ENCODE peak calls at places on chromosomes 2 and 18, in eight cellular contexts. R is heart left ventricle, A is endothelial cell, P is RCC 7860, J is non-pigmented ciliary epithelial cell, C is thoracic aorta, X is M059J, K is SW480. S is an unnamed sample.

GRCh38 chr18:812673-813404 is 797 bp upstream of the YES1 start:
- DNase-seq in R (peak; percentile 79), A (peak; percentile 66), P (peak; percentile 45), J (peak; percentile 40), C (peak; percentile 65), X (peak; percentile 89), K (peak; percentile 65), S (no peak)

GRCh38 chr2:236631361-236632291 is 62.0 kb downstream of the ACKR3 start:
- DNase-seq in R (peak; percentile 54), A (no peak), P (no peak), J (no peak), C (no peak), X (no peak), K (no peak), S (no peak)

GRCh38 chr2:17573085-17573805 is 32.7 kb downstream of the VSNL1 start:
- DNase-seq in R (no peak), A (no peak), P (no peak), J (no peak), C (no peak), X (peak; percentile 14), K (peak; percentile 60), S (no peak)

GRCh38 chr2:40668435-40668834 is 216.5 kb upstream of the SLC8A1 start:
- DNase-seq in R (no peak), A (no peak), P (no peak), J (no peak), C (no peak), X (no peak), K (no peak), S (no peak)

GRCh38 chr18:26978812-26979341 is 113.4 kb upstream of the AQP4 start:
- DNase-seq in R (no peak), A (no peak), P (no peak), J (no peak), C (no peak), X (peak; percentile 9), K (no peak), S (no peak)

GRCh38 chr2:15588329-15588919 is 3.2 kb upstream of the DDX1 start:
- DNase-seq in R (peak; percentile 28), A (peak; percentile 80), P (peak; percentile 13), J (peak; percentile 31), C (no peak), X (peak; percentile 61), K (peak; percentile 60), S (peak; percentile 3)

GRCh38 chr2:110099471-110100225 is 16.0 kb downstream of the MALL start:
- DNase-seq in R (no peak), A (no peak), P (no peak), J (no peak), C (no peak), X (no peak), K (no peak), S (no peak)

GRCh38 chr2:239612133-239612532 is 211.3 kb upstream of the HDAC4 start:
- DNase-seq in R (peak; percentile 8), A (no peak), P (no peak), J (no peak), C (no peak), X (no peak), K (no peak), S (no peak)

GRCh38 chr2:241862093-241862492 is 3.4 kb upstream of the PDCD1 start:
- DNase-seq in R (no peak), A (no peak), P (no peak), J (no peak), C (no peak), X (no peak), K (no peak), S (no peak)

GRCh38 chr2:233817305-233817980 is 36.9 kb downstream of the HJURP start:
- DNase-seq in R (no peak), A (no peak), P (no peak), J (no peak), C (no peak), X (no peak), K (no peak), S (no peak)

GRCh38 chr2:69026026-69026425 is 13.0 kb downstream of the ANTXR1 start:
- DNase-seq in R (peak; percentile 34), A (peak; percentile 72), P (peak; percentile 45), J (no peak), C (no peak), X (peak; percentile 43), K (peak; percentile 66), S (no peak)

GRCh38 chr2:217837530-217837929 is 165.3 kb downstream of the TNS1 start:
- DNase-seq in R (no peak), A (no peak), P (no peak), J (no peak), C (no peak), X (no peak), K (no peak), S (no peak)

GRCh38 chr2:96152301-96153165 is 7.3 kb upstream of the DUSP2 start:
- DNase-seq in R (no peak), A (no peak), P (no peak), J (no peak), C (no peak), X (no peak), K (no peak), S (no peak)

GRCh38 chr2:137316075-137316474 is 550.7 kb downstream of the THSD7B start:
- DNase-seq in R (no peak), A (no peak), P (no peak), J (no peak), C (no peak), X (peak; percentile 13), K (no peak), S (no peak)

GRCh38 chr2:165864353-165864752 is 70.3 kb upstream of the GALNT3 start:
- DNase-seq in R (no peak), A (no peak), P (no peak), J (no peak), C (no peak), X (no peak), K (no peak), S (no peak)

GRCh38 chr2:135744761-135745314 is 3.2 kb downstream of the UBXN4 start:
- DNase-seq in R (no peak), A (peak; percentile 7), P (peak; percentile 29), J (no peak), C (no peak), X (peak; percentile 55), K (peak; percentile 36), S (no peak)

GRCh38 chr18:71887509-71887908 is 656.6 kb downstream of the CBLN2 start:
- DNase-seq in R (no peak), A (no peak), P (no peak), J (no peak), C (no peak), X (no peak), K (no peak), S (no peak)

GRCh38 chr2:220569380-220569779 is 942.0 kb downstream of the SLC4A3 start:
- DNase-seq in R (no peak), A (no peak), P (no peak), J (no peak), C (no peak), X (no peak), K (no peak), S (no peak)

GRCh38 chr18:4403836-4404235 is 51.3 kb downstream of the DLGAP1 start:
- DNase-seq in R (no peak), A (no peak), P (no peak), J (no peak), C (no peak), X (no peak), K (no peak), S (no peak)

GRCh38 chr18:33052886-33053285 is 280.1 kb upstream of the KLHL14 start:
- DNase-seq in R (no peak), A (no peak), P (no peak), J (no peak), C (no peak), X (no peak), K (no peak), S (no peak)

GRCh38 chr18:65761636-65762310 is 11.0 kb downstream of the CDH7 start:
- DNase-seq in R (no peak), A (no peak), P (no peak), J (no peak), C (no peak), X (no peak), K (no peak), S (no peak)

GRCh38 chr2:145551661-145552060 is 1031.7 kb upstream of the ZEB2 start:
- DNase-seq in R (no peak), A (no peak), P (no peak), J (no peak), C (no peak), X (peak; percentile 1), K (no peak), S (no peak)

GRCh38 chr2:176152350-176153181 is 1.2 kb downstream of the HOXD4 start:
- DNase-seq in R (no peak), A (no peak), P (peak; percentile 21), J (no peak), C (no peak), X (no peak), K (no peak), S (no peak)

GRCh38 chr2:120783371-120783791 is 47.7 kb downstream of the GLI2 start:
- DNase-seq in R (no peak), A (no peak), P (no peak), J (no peak), C (no peak), X (peak; percentile 51), K (peak; percentile 51), S (no peak)

GRCh38 chr2:96965781-96966514 is 20.4 kb downstream of the FAM178B start:
- DNase-seq in R (no peak), A (no peak), P (no peak), J (no peak), C (no peak), X (no peak), K (no peak), S (no peak)

GRCh38 chr18:6543330-6543908 is 128.7 kb upstream of the L3MBTL4 start:
- DNase-seq in R (no peak), A (no peak), P (peak; percentile 51), J (no peak), C (no peak), X (peak; percentile 8), K (peak; percentile 61), S (no peak)

GRCh38 chr2:236593956-236594355 is 24.3 kb downstream of the ACKR3 start:
- DNase-seq in R (no peak), A (no peak), P (no peak), J (no peak), C (no peak), X (no peak), K (no peak), S (no peak)

GRCh38 chr2:230208576-230208975 is 11.2 kb downstream of the SP110 start:
- DNase-seq in R (no peak), A (no peak), P (no peak), J (no peak), C (no peak), X (no peak), K (no peak), S (no peak)

GRCh38 chr18:49697757-49698595 is 115.4 kb downstream of the ACAA2 start:
- DNase-seq in R (peak; percentile 32), A (no peak), P (no peak), J (no peak), C (no peak), X (peak; percentile 37), K (no peak), S (no peak)

GRCh38 chr2:2756886-2757285 is 425.8 kb upstream of the MYT1L start:
- DNase-seq in R (no peak), A (no peak), P (no peak), J (no peak), C (no peak), X (no peak), K (no peak), S (no peak)

GRCh38 chr2:85741811-85742507 is 11.8 kb upstream of the ATOH8 start:
- DNase-seq in R (peak; percentile 61), A (no peak), P (peak; percentile 99), J (no peak), C (peak; percentile 56), X (peak; percentile 93), K (peak; percentile 66), S (peak; percentile 79)

GRCh38 chr18:57446322-57446721 is 11.1 kb downstream of the ONECUT2 start:
- DNase-seq in R (no peak), A (peak; percentile 69), P (no peak), J (no peak), C (no peak), X (peak; percentile 58), K (no peak), S (no peak)

GRCh38 chr2:208300847-208301618 is 35.0 kb downstream of the PIKFYVE start:
- DNase-seq in R (no peak), A (no peak), P (no peak), J (no peak), C (no peak), X (no peak), K (no peak), S (no peak)

GRCh38 chr18:9091066-9091476 is 11.4 kb upstream of the NDUFV2 start:
- DNase-seq in R (no peak), A (no peak), P (no peak), J (no peak), C (no peak), X (no peak), K (no peak), S (no peak)